ENCODE peak calls at places on chromosomes 12 and 14, in ten cellular contexts. R is Karpas-422; X is activated CD8-positive, alpha-beta memory T cell treated with anti-CD3 and anti-CD28 coated beads for 48 hours; P is GM06990; H is AG04450; F is adrenal gland; V is type B pancreatic cell; Y is GM03348; W is AG09319; N is stimulated activated CD8-positive, alpha-beta memory T cell treated with anti-CD3 and anti-CD28 coated beads, Interleukin-15, amount 100 ng/mL, for 24 hours. B is an unnamed sample.

GRCh38 chr12:34600592-34601462 is 578.5 kb downstream of the ALG10 start:
- DNase-seq in N (no peak), V (peak), R (no peak), Y (peak), P (no peak), W (no peak), H (no peak), X (no peak), F (no peak), B (no peak)

GRCh38 chr14:100896369-100897060 is 7.0 kb downstream of the RTL1 start:
- DNase-seq in R (no peak), N (no peak), H (no peak), Y (no peak), P (no peak), V (peak), X (no peak), W (no peak), F (peak), B (no peak)

GRCh38 chr14:100786131-100786530 is 39.8 kb upstream of the MEG3 start:
- DNase-seq in P (no peak), R (no peak), V (no peak), Y (no peak), H (no peak), W (no peak), N (no peak), F (no peak), X (no peak), B (no peak)

GRCh38 chr12:88552672-88553079 is 27.6 kb downstream of the KITLG start:
- DNase-seq in X (no peak), R (no peak), V (no peak), P (no peak), W (no peak), Y (peak), N (no peak), H (no peak), F (no peak), B (no peak)

GRCh38 chr12:94100990-94101901 is 47.1 kb upstream of the PLXNC1 start:
- DNase-seq in R (peak), X (peak), N (peak), V (peak), P (peak), H (peak), F (peak), W (peak), Y (peak), B (peak)

GRCh38 chr14:81312289-81312876 is 87.7 kb downstream of the STON2 start:
- DNase-seq in N (no peak), R (peak), V (no peak), X (no peak), Y (no peak), P (no peak), H (no peak), W (no peak), F (no peak), B (no peak)

GRCh38 chr12:117212563-117213190 is 22.4 kb upstream of the FBXO21 start:
- DNase-seq in N (peak), W (peak), R (peak), P (no peak), F (peak), V (peak), X (peak), H (peak), Y (peak), B (peak)

GRCh38 chr12:19058235-19059021 is 71.1 kb upstream of the PLEKHA5 start:
- DNase-seq in V (no peak), X (no peak), P (no peak), R (no peak), W (no peak), Y (no peak), H (no peak), N (no peak), F (no peak), B (no peak)

GRCh38 chr12:56299853-56300643 is at the start of gene CS:
- DNase-seq in R (peak), H (peak), W (peak), Y (peak), X (peak), N (peak), V (peak), P (peak), F (peak), B (peak)

GRCh38 chr12:19915392-19916192 is 452.7 kb upstream of the PDE3A start:
- DNase-seq in H (no peak), N (no peak), P (peak), V (no peak), Y (peak), F (no peak), X (no peak), W (peak), R (peak), B (no peak)

GRCh38 chr12:12696562-12697383 is 790 bp upstream of the GPR19 start:
- DNase-seq in F (peak), R (peak), P (peak), W (peak), H (peak), Y (peak), V (peak), X (peak), N (peak), B (peak)

GRCh38 chr14:67722293-67722692 is 20.6 kb downstream of the RDH12 start:
- DNase-seq in F (peak), V (no peak), H (no peak), Y (peak), W (no peak), P (no peak), N (no peak), R (peak), X (no peak), B (no peak)

GRCh38 chr12:80222261-80222660 is 122.9 kb downstream of the OTOGL start:
- DNase-seq in H (no peak), R (no peak), W (no peak), X (no peak), F (no peak), N (no peak), Y (no peak), V (no peak), P (no peak), B (no peak)

GRCh38 chr12:57674691-57675090 is 19.2 kb upstream of the OS9 start:
- DNase-seq in V (no peak), F (no peak), Y (no peak), X (no peak), P (no peak), W (no peak), H (no peak), R (no peak), N (no peak), B (no peak)

GRCh38 chr14:98578204-98578603 is 693.8 kb downstream of the BCL11B start:
- DNase-seq in W (no peak), P (no peak), H (no peak), F (no peak), R (no peak), Y (no peak), V (no peak), X (no peak), N (no peak), B (no peak)

GRCh38 chr14:57982802-57983201 is 116.9 kb upstream of the SLC35F4 start:
- DNase-seq in N (no peak), R (no peak), V (no peak), P (no peak), W (no peak), F (peak), X (no peak), Y (no peak), H (no peak), B (no peak)

GRCh38 chr12:1421091-1421902 is 173.1 kb downstream of the FBXL14 start:
- DNase-seq in R (no peak), N (no peak), H (no peak), V (no peak), X (no peak), P (no peak), F (no peak), Y (no peak), W (no peak), B (no peak)

GRCh38 chr14:79605863-79606262 is 605.4 kb downstream of the DIO2 start:
- DNase-seq in R (no peak), Y (no peak), W (no peak), F (no peak), X (no peak), P (no peak), V (no peak), N (no peak), H (no peak), B (no peak)

GRCh38 chr12:100672075-100672592 is 98.7 kb downstream of the GAS2L3 start:
- DNase-seq in V (no peak), W (no peak), Y (peak), H (no peak), P (peak), N (peak), R (peak), X (no peak), F (no peak), B (peak)

GRCh38 chr14:26738571-26738970 is 140.7 kb upstream of the NOVA1 start:
- DNase-seq in W (no peak), P (no peak), V (no peak), Y (no peak), F (no peak), R (no peak), H (no peak), N (no peak), X (no peak), B (no peak)

GRCh38 chr12:98352218-98352811 is 163.1 kb upstream of the TMPO start:
- DNase-seq in V (no peak), F (no peak), N (no peak), P (no peak), X (no peak), Y (peak), H (peak), R (no peak), W (peak), B (no peak)

GRCh38 chr14:104392396-104393198 is 187.0 kb upstream of the C14orf180 start:
- DNase-seq in H (no peak), V (peak), R (no peak), F (no peak), P (no peak), W (no peak), X (no peak), Y (no peak), N (no peak), B (no peak)

GRCh38 chr12:122345042-122345441 is 77.4 kb downstream of the CLIP1 start:
- DNase-seq in N (no peak), V (no peak), W (no peak), H (no peak), F (no peak), R (no peak), X (no peak), Y (no peak), P (no peak), B (no peak)

GRCh38 chr12:124741211-124741610 is 122.5 kb downstream of the SCARB1 start:
- DNase-seq in W (no peak), P (no peak), H (no peak), F (no peak), N (no peak), V (no peak), Y (no peak), R (no peak), X (no peak), B (no peak)

GRCh38 chr14:105204206-105204930 is 23.3 kb upstream of the NUDT14 start:
- DNase-seq in V (no peak), N (no peak), R (no peak), P (no peak), X (no peak), Y (peak), F (peak), W (no peak), H (no peak), B (no peak)

GRCh38 chr12:42486407-42486806 is 103.1 kb downstream of the PRICKLE1 start:
- DNase-seq in N (no peak), Y (no peak), W (no peak), H (no peak), P (no peak), X (no peak), R (no peak), V (no peak), F (no peak), B (no peak)

GRCh38 chr12:32558941-32559340 is 120.2 kb upstream of the DNM1L start:
- DNase-seq in X (no peak), V (no peak), N (no peak), Y (peak), R (no peak), F (no peak), H (no peak), P (peak), W (peak), B (peak)

GRCh38 chr14:38078393-38078792 is 129.3 kb upstream of the SSTR1 start:
- DNase-seq in Y (no peak), H (no peak), N (no peak), V (no peak), R (peak), W (no peak), X (no peak), P (no peak), F (no peak), B (peak)

GRCh38 chr14:104384776-104385071 is 194.8 kb upstream of the C14orf180 start:
- DNase-seq in H (no peak), Y (no peak), N (no peak), W (no peak), P (no peak), X (no peak), F (no peak), V (no peak), R (no peak), B (no peak)

GRCh38 chr14:52268191-52269061 is 928 bp downstream of the PTGDR start:
- DNase-seq in Y (peak), X (no peak), N (no peak), W (no peak), V (no peak), R (no peak), P (peak), F (no peak), H (no peak), B (no peak)

GRCh38 chr14:39175445-39176262 is 600 bp downstream of the PNN start:
- DNase-seq in W (no peak), Y (peak), X (peak), V (peak), F (no peak), R (peak), H (no peak), N (no peak), P (peak), B (peak)

GRCh38 chr14:101246894-101247853 is 314.1 kb upstream of the DIO3 start:
- DNase-seq in P (no peak), H (no peak), X (no peak), N (no peak), F (no peak), V (peak), R (no peak), Y (no peak), W (no peak), B (no peak)

GRCh38 chr12:76220980-76221379 is 127.2 kb downstream of the BBS10 start:
- DNase-seq in R (no peak), V (no peak), F (no peak), N (no peak), H (no peak), Y (no peak), W (no peak), P (no peak), X (no peak), B (no peak)

GRCh38 chr12:109897029-109897428 is 3.0 kb upstream of the TCHP start:
- DNase-seq in P (no peak), H (no peak), N (no peak), W (no peak), R (no peak), V (no peak), Y (no peak), F (no peak), X (no peak), B (no peak)